ENCODE peak calls at places on chromosome 17, in five cellular contexts. V is Daoy; A is GM23338; R is activated naive CD8-positive, alpha-beta T cell treated with anti-CD3 and anti-CD28 coated beads for 36 hours; J is amniotic stem cell. K is an unnamed sample.

GRCh38 chr17:32777436-32777835 is 99.5 kb downstream of the MYO1D start:
- DNase-seq in V (no peak), A (no peak), R (no peak), J (no peak), K (no peak)

GRCh38 chr17:4073983-4074830 is 68.6 kb downstream of the ZZEF1 start:
- DNase-seq in V (no peak), A (no peak), R (no peak), J (no peak), K (no peak)

GRCh38 chr17:72338847-72339790 is 218.3 kb downstream of the SOX9 start:
- DNase-seq in V (peak), A (no peak), R (no peak), J (peak), K (no peak)

GRCh38 chr17:50863931-50864330 is 2.2 kb downstream of the TOB1 start:
- DNase-seq in V (no peak), A (no peak), R (no peak), J (no peak), K (no peak)

GRCh38 chr17:64661981-64662773 is at the start of gene SMURF2:
- DNase-seq in V (peak), A (peak), R (peak), J (no peak), K (peak)

GRCh38 chr17:34858941-34859562 is 102.2 kb downstream of the CCT6B start:
- DNase-seq in V (peak), A (no peak), R (no peak), J (no peak), K (no peak)

GRCh38 chr17:63498621-63499195 is 21.8 kb downstream of the ACE start:
- DNase-seq in V (peak), A (no peak), R (no peak), J (no peak), K (no peak)

GRCh38 chr17:12983986-12984932 is 33.6 kb downstream of the ELAC2 start:
- DNase-seq in V (peak), A (no peak), R (no peak), J (peak), K (no peak)

GRCh38 chr17:75720656-75721462 is at the start of gene ITGB4:
- DNase-seq in V (peak), A (peak), R (peak), J (no peak), K (peak)

GRCh38 chr17:49742256-49742655 is 21.7 kb downstream of the FAM117A start:
- DNase-seq in V (no peak), A (no peak), R (no peak), J (no peak), K (no peak)

GRCh38 chr17:75289122-75289831 is at the start of gene SLC25A19:
- DNase-seq in V (peak), A (peak), R (peak), J (peak), K (peak)

GRCh38 chr17:79007504-79008381 is 1.8 kb downstream of the CANT1 start:
- DNase-seq in V (no peak), A (no peak), R (no peak), J (no peak), K (no peak)

GRCh38 chr17:27333410-27333980 is 39.6 kb downstream of the WSB1 start:
- DNase-seq in V (no peak), A (no peak), R (peak), J (no peak), K (peak)

GRCh38 chr17:61582593-61582992 is 8.4 kb downstream of the NACA2 start:
- DNase-seq in V (no peak), A (no peak), R (no peak), J (no peak), K (no peak)

GRCh38 chr17:836154-836553 is 54.0 kb downstream of the MRM3 start:
- DNase-seq in V (peak), A (peak), R (no peak), J (no peak), K (no peak)

GRCh38 chr17:57663326-57664070 is 81.6 kb downstream of the CCDC182 start:
- DNase-seq in V (no peak), A (no peak), R (no peak), J (no peak), K (no peak)

GRCh38 chr17:6523330-6523729 is 33.0 kb downstream of the PITPNM3 start:
- DNase-seq in V (peak), A (peak), R (no peak), J (no peak), K (peak)